ENCODE peak calls at places on chromosomes 16 and 17, in nine cellular contexts. P is ureter; E is NCI-H2081; W is IMR-90; M is NCI-H1930; A is hepatic stellate cell; L is AG04450; I is bronchial epithelial cell; Z is CD4-positive, alpha-beta T cell. T is an unnamed sample.

GRCh38 chr16:30557950-30558788 is at the start of gene ZNF764:
- DNase-seq in P (peak), E (peak), W (peak), M (peak), A (peak), L (peak), I (peak), Z (peak), T (peak)

GRCh38 chr17:50785942-50786570 is 18.7 kb upstream of the ANKRD40CL start:
- DNase-seq in P (peak), E (peak), W (peak), M (no peak), A (peak), L (peak), I (peak), Z (no peak), T (no peak)

GRCh38 chr17:70629902-70630301 is 460.6 kb downstream of the KCNJ2 start:
- DNase-seq in P (no peak), E (no peak), W (peak), M (no peak), A (no peak), L (no peak), I (peak), Z (no peak), T (no peak)

GRCh38 chr16:48353565-48354163 is 31.5 kb downstream of the SIAH1 start:
- DNase-seq in P (peak), E (peak), W (peak), M (no peak), A (peak), L (peak), I (peak), Z (peak), T (peak)

GRCh38 chr16:66406534-66407368 is 20.3 kb upstream of the BEAN1 start:
- DNase-seq in P (peak), E (peak), W (peak), M (peak), A (peak), L (no peak), I (peak), Z (peak), T (peak)

GRCh38 chr17:79038545-79039135 is 14.7 kb downstream of the C1QTNF1 start:
- DNase-seq in P (no peak), E (no peak), W (peak), M (no peak), A (peak), L (peak), I (peak), Z (no peak), T (no peak)

GRCh38 chr16:55280622-55281021 is 43.4 kb upstream of the IRX6 start:
- DNase-seq in P (no peak), E (peak), W (no peak), M (no peak), A (no peak), L (no peak), I (no peak), Z (no peak), T (no peak)

GRCh38 chr16:80804061-80804450 is 342 bp downstream of the CDYL2 start:
- DNase-seq in P (peak), E (no peak), W (peak), M (no peak), A (peak), L (peak), I (no peak), Z (peak), T (no peak)

GRCh38 chr16:11734025-11734652 is 8.5 kb downstream of the TXNDC11 start:
- DNase-seq in P (no peak), E (no peak), W (no peak), M (no peak), A (no peak), L (no peak), I (no peak), Z (no peak), T (no peak)

GRCh38 chr16:82630688-82631087 is 3.9 kb downstream of the CDH13 start:
- DNase-seq in P (no peak), E (no peak), W (peak), M (no peak), A (no peak), L (no peak), I (peak), Z (no peak), T (no peak)

GRCh38 chr17:46742539-46743270 is 75.8 kb downstream of the WNT3 start:
- DNase-seq in P (no peak), E (no peak), W (peak), M (no peak), A (peak), L (peak), I (peak), Z (no peak), T (no peak)

GRCh38 chr16:67549240-67549639 is 13.1 kb upstream of the CTCF start:
- DNase-seq in P (no peak), E (no peak), W (no peak), M (no peak), A (no peak), L (no peak), I (no peak), Z (no peak), T (no peak)

T was measured in Caco-2.